ENCODE peak calls at places on chromosomes 3 and 15, in seven cellular contexts. F, K, L, Z, M, C and N are unnamed samples.

GRCh38 chr3:22660076-22660475 is 543.1 kb upstream of the UBE2E2 start:
- DNase-seq in F (peak; percentile 55), M (no peak), L (no peak), C (no peak), K (no peak), Z (no peak), N (no peak)

GRCh38 chr3:127816783-127817182 is 5.5 kb downstream of the MGLL start:
- DNase-seq in F (no peak), M (no peak), Z (no peak), K (no peak), L (no peak), C (no peak), N (no peak)

GRCh38 chr3:5389057-5389456 is 201.6 kb downstream of the EDEM1 start:
- DNase-seq in L (no peak), C (no peak), M (no peak), F (peak; percentile 68), K (no peak), Z (peak; percentile 75), N (no peak)

GRCh38 chr3:138046955-138047354 is 37.0 kb downstream of the CLDN18 start:
- DNase-seq in K (no peak), L (peak; percentile 16), F (peak; percentile 43), M (no peak), C (no peak), Z (no peak), N (no peak)

GRCh38 chr15:31265871-31266711 is 60.5 kb upstream of the KLF13 start:
- DNase-seq in M (peak; percentile 13), C (peak; percentile 38), Z (peak; percentile 33), F (no peak), L (no peak), K (peak; percentile 75), N (peak; percentile 64)

GRCh38 chr3:150775001-150775599 is 12.1 kb upstream of the SIAH2 start:
- DNase-seq in F (no peak), L (peak; percentile 83), C (peak; percentile 43), M (no peak), K (no peak), Z (no peak), N (no peak)

GRCh38 chr3:128784228-128784627 is 58.2 kb downstream of the RAB7A start:
- DNase-seq in M (no peak), F (peak; percentile 81), L (no peak), C (no peak), K (no peak), Z (no peak), N (no peak)

GRCh38 chr3:141710888-141711616 is 27.0 kb upstream of the RNF7 start:
- DNase-seq in K (no peak), L (peak; percentile 93), Z (no peak), M (peak; percentile 22), F (no peak), C (peak; percentile 42), N (no peak)

GRCh38 chr3:48402281-48402732 is 27.6 kb downstream of the PLXNB1 start:
- DNase-seq in F (no peak), Z (peak; percentile 23), C (peak; percentile 89), K (peak; percentile 98), M (peak; percentile 95), L (peak; percentile 97), N (peak; percentile 65)

GRCh38 chr15:100717596-100717995 is 115.2 kb downstream of the ASB7 start:
- DNase-seq in L (no peak), M (no peak), K (peak; percentile 49), C (no peak), F (no peak), Z (no peak), N (no peak)

GRCh38 chr15:71044006-71044405 is 71.3 kb upstream of the THSD4 start:
- DNase-seq in K (no peak), Z (no peak), L (peak; percentile 85), F (no peak), M (no peak), C (peak; percentile 41), N (no peak)

GRCh38 chr15:90030376-90030775 is 29.3 kb downstream of the ZNF710 start:
- DNase-seq in Z (no peak), M (no peak), F (no peak), L (no peak), K (peak; percentile 58), C (no peak), N (no peak)

GRCh38 chr3:107824822-107825371 is 265.9 kb downstream of the CD47 start:
- DNase-seq in Z (no peak), L (no peak), C (no peak), F (no peak), M (no peak), K (no peak), N (no peak)

GRCh38 chr3:15726043-15726442 is 71.7 kb downstream of the ANKRD28 start:
- DNase-seq in F (peak; percentile 10), L (peak; percentile 54), K (no peak), Z (no peak), C (peak; percentile 69), M (no peak), N (no peak)

GRCh38 chr15:60518511-60518910 is 39.6 kb upstream of the ICE2 start:
- DNase-seq in F (no peak), Z (no peak), C (no peak), K (no peak), L (no peak), M (no peak), N (no peak)

GRCh38 chr15:60519218-60519617 is 40.3 kb upstream of the ICE2 start:
- DNase-seq in L (peak; percentile 64), M (no peak), F (no peak), C (peak; percentile 43), Z (no peak), K (no peak), N (no peak)

GRCh38 chr15:60523056-60523455 is 44.1 kb upstream of the ICE2 start:
- DNase-seq in Z (no peak), L (peak; percentile 67), F (no peak), C (no peak), K (no peak), M (no peak), N (no peak)

GRCh38 chr15:60520825-60521368 is 42.0 kb upstream of the ICE2 start:
- DNase-seq in Z (peak; percentile 60), F (peak; percentile 83), M (peak; percentile 72), C (peak; percentile 81), K (no peak), L (peak; percentile 66), N (peak; percentile 68)

DNA sequence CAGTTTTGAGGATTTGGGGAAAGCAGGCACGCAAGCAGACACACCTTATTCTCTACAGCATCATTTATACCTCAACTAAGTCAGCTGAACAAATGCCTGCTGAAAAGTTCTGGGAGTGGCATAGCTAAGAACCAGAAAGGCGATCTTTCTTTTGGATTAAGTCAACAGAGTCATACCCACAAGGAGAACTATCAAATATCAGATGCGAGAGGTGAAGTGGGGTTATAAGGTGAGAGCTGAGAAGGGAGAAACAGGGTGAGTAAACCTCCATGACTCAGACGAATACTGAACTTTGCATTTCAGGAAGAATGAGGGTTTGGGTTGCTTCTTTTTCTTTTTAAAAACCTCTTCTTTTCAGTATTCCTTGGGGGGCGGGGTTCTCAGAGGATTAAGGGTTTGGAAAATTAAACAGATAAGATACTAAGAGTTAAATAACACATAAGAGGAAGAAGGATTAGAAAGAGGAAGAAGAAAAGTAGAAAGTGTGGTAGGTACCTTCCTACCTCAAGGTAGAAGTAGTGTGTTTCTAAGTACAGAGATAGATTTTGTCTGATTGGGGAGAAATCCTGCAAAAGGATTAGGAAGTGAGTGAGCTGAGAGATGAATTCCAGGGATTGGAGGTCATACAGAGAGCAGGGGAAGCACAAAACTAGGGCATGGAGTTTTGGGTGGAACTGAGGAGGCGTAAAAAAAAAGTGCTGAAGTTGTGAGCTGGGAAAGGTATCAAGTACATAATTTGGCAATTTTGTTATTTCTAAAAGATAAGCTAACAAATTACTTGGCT is 41.3 kb upstream of the ICE2 start:
- DNase-seq in C (no peak), F (peak; percentile 74), L (peak; percentile 40), Z (no peak), K (no peak), M (no peak), N (no peak)
- H3K4me1 ChIP-seq in C (peaks cover 17% of the 10 kb centered on the region), F (peaks cover 4% of the 10 kb centered on the region), L (peaks cover 33% of the 10 kb centered on the region), Z (no peaks in the 10 kb centered on the region), K (no peaks in the 10 kb centered on the region), M (no peaks in the 10 kb centered on the region), N (peaks cover 11% of the 10 kb centered on the region)

GRCh38 chr15:56936929-56937328 is 18.5 kb downstream of the TCF12 start:
- DNase-seq in L (no peak), K (no peak), M (no peak), Z (no peak), C (no peak), F (no peak), N (no peak)

GRCh38 chr15:56930663-56931313 is 12.3 kb downstream of the TCF12 start:
- DNase-seq in Z (no peak), F (no peak), K (no peak), L (no peak), M (no peak), C (peak; percentile 37), N (no peak)

GRCh38 chr15:56931674-56932507 is 13.4 kb downstream of the TCF12 start:
- DNase-seq in F (no peak), L (no peak), K (no peak), C (peak; percentile 25), Z (no peak), M (no peak), N (no peak)

GRCh38 chr15:56933420-56934210 is 15.2 kb downstream of the TCF12 start:
- DNase-seq in L (no peak), Z (no peak), M (no peak), C (no peak), K (no peak), F (no peak), N (no peak)

DNA sequence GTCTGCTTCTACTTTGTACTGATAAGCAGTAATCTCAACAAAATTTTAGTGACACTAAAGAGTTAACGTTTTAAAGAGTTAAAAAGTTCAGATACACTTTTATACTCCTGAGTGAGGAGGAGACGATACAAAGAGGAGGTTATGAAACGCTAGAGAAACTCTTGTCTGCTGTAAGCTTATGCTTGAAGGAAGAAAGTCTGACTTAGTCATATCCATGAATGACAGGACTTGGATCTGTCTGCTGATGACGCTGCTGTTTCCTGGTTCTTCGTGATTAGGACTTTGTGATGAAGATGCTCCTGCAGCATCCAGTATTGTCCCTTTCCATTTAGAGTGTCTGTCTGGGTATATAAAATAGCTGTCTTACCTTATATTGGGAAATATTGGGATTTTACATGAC is 15.8 kb downstream of the TCF12 start:
- DNase-seq in M (no peak), K (no peak), Z (no peak), F (no peak), L (peak; percentile 72), C (no peak), N (no peak)
- H3K4me1 ChIP-seq in M (no peaks in the 10 kb centered on the region), K (peaks cover 23% of the 10 kb centered on the region), Z (peaks cover 17% of the 10 kb centered on the region), F (no peaks in the 10 kb centered on the region), L (peaks cover 25% of the 10 kb centered on the region), C (peaks cover 27% of the 10 kb centered on the region), N (peaks cover 19% of the 10 kb centered on the region)

DNA sequence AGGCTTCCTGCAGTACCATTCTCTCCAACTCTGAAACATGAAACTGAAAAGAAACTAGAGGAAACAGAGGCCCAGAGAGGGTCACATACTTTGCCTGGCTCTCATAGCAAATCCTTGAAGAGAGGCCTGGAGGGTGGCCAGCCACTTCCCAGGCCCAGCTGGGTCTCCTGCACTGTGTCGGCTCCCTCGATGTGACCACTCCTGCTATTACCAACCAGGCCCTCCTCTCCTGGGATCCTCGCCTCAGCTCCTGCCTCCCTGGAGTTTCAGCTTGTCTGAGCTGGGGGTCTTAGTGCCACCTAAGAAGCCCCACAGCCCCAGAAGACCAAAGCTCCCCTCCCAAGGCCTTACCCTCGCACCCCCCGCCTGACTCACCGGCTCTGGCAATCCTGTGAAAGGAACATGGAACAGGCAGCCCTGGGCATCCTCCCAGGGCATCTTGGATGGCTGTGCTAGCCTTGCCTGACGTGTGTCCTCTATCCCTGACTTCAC is 4.6 kb downstream of the LOXL1 start:
- DNase-seq in C (peak; percentile 88), Z (no peak), L (peak; percentile 87), F (no peak), K (no peak), M (no peak), N (no peak)
- H3K4me1 ChIP-seq in C (peaks cover 60% of the 10 kb centered on the region), Z (peaks cover 6% of the 10 kb centered on the region), L (peaks cover 60% of the 10 kb centered on the region), F (peaks cover 2% of the 10 kb centered on the region), K (peaks cover 43% of the 10 kb centered on the region), M (no peaks in the 10 kb centered on the region), N (peaks cover 6% of the 10 kb centered on the region)

GRCh38 chr15:96337354-96337990 is 7.0 kb downstream of the NR2F2 start:
- DNase-seq in F (no peak), M (no peak), K (no peak), Z (no peak), C (no peak), L (peak; percentile 39), N (no peak)
- H3K4me1 ChIP-seq in F (no peaks in the 10 kb centered on the region), M (no peaks in the 10 kb centered on the region), K (peaks cover 18% of the 10 kb centered on the region), Z (peaks cover 33% of the 10 kb centered on the region), C (peaks cover 4% of the 10 kb centered on the region), L (peaks cover 40% of the 10 kb centered on the region), N (no peaks in the 10 kb centered on the region)